ENCODE peak calls at places on chromosomes 16 and 17, in ten cellular contexts. H is pancreas; X is cardiac muscle cell; J is transverse colon; U is ovary; Q is left lung; W is PC-3; P is H9; O is stomach; D is CD4-positive, alpha-beta T cell. C is an unnamed sample.

GRCh38 chr17:79979841-79980215 is 55.8 kb downstream of the TBC1D16 start:
- DNase-seq in H (no peak), D (no peak), O (no peak), P (peak; percentile 25), X (no peak), Q (peak; percentile 52), U (no peak), W (no peak), J (no peak), C (peak; percentile 42)

GRCh38 chr17:76714822-76715461 is 4.2 kb upstream of the MXRA7 start:
- DNase-seq in D (peak; percentile 74), O (peak; percentile 72), J (peak; percentile 68), X (peak; percentile 64), Q (no peak), P (peak; percentile 61), W (peak; percentile 87), U (peak; percentile 89), H (peak; percentile 62), C (peak; percentile 93)

GRCh38 chr16:84585886-84586285 is 32.0 kb downstream of the COTL1 start:
- DNase-seq in D (no peak), W (no peak), J (no peak), O (no peak), P (peak; percentile 84), H (no peak), Q (no peak), U (no peak), X (peak; percentile 50), C (peak; percentile 89)

GRCh38 chr16:29665294-29666077 is 2.4 kb downstream of the SPN start:
- DNase-seq in J (no peak), P (no peak), O (no peak), H (no peak), D (peak; percentile 31), Q (no peak), X (no peak), W (no peak), U (no peak), C (peak; percentile 53)

GRCh38 chr17:33292981-33293867 is at the start of gene ASIC2:
- DNase-seq in O (no peak), W (peak; percentile 28), X (peak; percentile 66), D (no peak), J (peak; percentile 18), P (peak; percentile 78), H (no peak), Q (peak; percentile 71), U (no peak), C (peak; percentile 91)

GRCh38 chr16:71564377-71564967 is 12.4 kb downstream of the TAT start:
- DNase-seq in J (no peak), O (no peak), P (no peak), W (peak; percentile 2), X (peak; percentile 3), Q (no peak), H (no peak), U (peak; percentile 96), D (no peak), C (no peak)

GRCh38 chr16:53085539-53086450 is 31.0 kb downstream of the CHD9 start:
- DNase-seq in U (no peak), D (no peak), W (no peak), P (no peak), J (no peak), X (no peak), H (no peak), O (no peak), Q (no peak), C (peak; percentile 41)

GRCh38 chr17:57350266-57350665 is 93.9 kb downstream of the MSI2 start:
- DNase-seq in J (no peak), D (no peak), W (no peak), Q (no peak), P (no peak), O (no peak), X (no peak), U (no peak), H (no peak), C (peak; percentile 43)

DNA sequence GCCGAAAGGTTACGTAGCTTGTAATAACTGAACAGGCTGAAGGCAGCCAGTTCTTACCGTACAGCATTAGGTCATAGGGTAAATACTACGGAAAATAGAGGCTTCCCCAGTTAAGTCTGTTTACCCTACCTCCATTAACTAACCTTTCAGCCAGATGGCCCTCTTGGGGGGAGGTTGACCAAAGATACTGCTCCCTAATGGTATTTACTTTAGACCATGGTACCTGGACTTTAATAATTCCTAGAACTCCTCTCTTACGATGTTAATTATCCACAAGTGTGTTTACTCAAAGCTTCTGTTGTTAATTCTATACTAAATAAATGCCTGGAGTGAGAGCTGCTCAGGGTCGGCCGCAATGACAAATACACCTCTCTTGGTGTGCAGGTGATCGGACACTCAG is 9.8 kb upstream of the ADAT1 start:
- DNase-seq in Q (no peak), J (no peak), P (no peak), U (no peak), X (no peak), W (no peak), O (no peak), H (no peak), D (no peak), C (no peak)
- TF ChIP-seq CTCF in Q (no peak), J (no peak), P (no peak), U (no peak), X (no peak), W (no peak), O (no peak), H (no peak), D (no peak), C (no peak)

GRCh38 chr17:9890124-9890523 is 14.9 kb downstream of the RCVRN start:
- DNase-seq in J (no peak), H (no peak), D (no peak), Q (no peak), W (peak; percentile 51), O (no peak), P (peak; percentile 95), X (peak; percentile 74), U (no peak), C (peak; percentile 96)

GRCh38 chr17:9883451-9883850 is 21.6 kb downstream of the RCVRN start:
- DNase-seq in X (no peak), O (no peak), D (no peak), Q (no peak), J (no peak), P (no peak), W (no peak), H (no peak), U (no peak), C (no peak)

GRCh38 chr17:9880582-9880999 is 24.5 kb downstream of the RCVRN start:
- DNase-seq in D (no peak), P (no peak), Q (no peak), J (no peak), W (peak; percentile 83), U (no peak), H (no peak), O (no peak), X (no peak), C (no peak)

GRCh38 chr17:9887521-9887920 is 17.6 kb downstream of the RCVRN start:
- DNase-seq in O (no peak), Q (no peak), W (peak; percentile 36), X (no peak), U (no peak), D (no peak), H (no peak), P (no peak), J (no peak), C (no peak)

DNA sequence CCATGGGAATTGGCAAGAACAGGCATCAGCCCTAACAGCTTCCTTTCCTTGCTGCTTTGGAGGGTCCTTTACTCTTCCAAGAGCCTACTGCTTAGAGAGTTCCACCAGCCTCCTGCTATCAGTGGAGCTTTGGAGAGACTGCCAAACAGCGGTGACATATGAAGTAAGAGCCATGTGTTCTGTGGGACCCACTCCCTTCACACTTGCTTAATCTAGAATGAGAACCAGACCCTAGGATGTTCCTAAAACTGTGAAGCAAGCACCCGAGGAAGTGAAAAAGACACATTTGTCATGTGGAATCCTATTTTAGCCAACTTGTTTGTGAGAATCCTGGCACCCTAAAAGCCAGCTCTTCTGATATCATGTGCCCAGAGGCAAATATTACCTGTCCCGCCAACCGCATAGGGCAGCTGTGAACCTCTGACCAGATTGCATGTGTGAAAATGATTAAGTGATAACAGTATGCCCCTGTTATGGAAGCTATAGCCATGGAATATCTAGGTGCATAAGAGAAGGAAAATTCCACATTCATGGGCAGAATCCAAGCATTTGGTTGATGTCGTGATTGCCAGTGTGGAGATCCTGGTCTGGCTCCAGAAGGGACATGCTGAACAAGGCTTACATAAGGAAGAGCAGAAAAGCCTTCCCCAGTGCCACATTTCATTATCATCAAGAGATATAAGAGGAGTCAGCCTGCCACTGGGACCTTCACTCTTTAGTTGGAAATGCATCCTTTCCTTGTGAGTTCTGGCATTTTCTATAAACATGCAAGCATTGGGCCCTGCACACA is 18.7 kb downstream of the RCVRN start:
- DNase-seq in O (no peak), X (no peak), W (no peak), J (no peak), H (no peak), P (no peak), D (no peak), U (no peak), Q (no peak), C (no peak)
- H3K9me3 ChIP-seq in O (no peaks in the 10 kb centered on the region), X (no peaks in the 10 kb centered on the region), W (no peaks in the 10 kb centered on the region), J (peaks cover 15% of the 10 kb centered on the region), H (no peaks in the 10 kb centered on the region), P (no peaks in the 10 kb centered on the region), D (peaks cover 10% of the 10 kb centered on the region), U (no peaks in the 10 kb centered on the region), Q (peaks cover 29% of the 10 kb centered on the region), C (peaks cover 31% of the 10 kb centered on the region)

GRCh38 chr16:57903656-57904055 is 67.3 kb downstream of the CNGB1 start:
- DNase-seq in H (no peak), W (no peak), Q (no peak), D (no peak), P (no peak), J (peak; percentile 30), O (no peak), U (no peak), X (no peak), C (no peak)

GRCh38 chr16:57908409-57908987 is 62.4 kb downstream of the CNGB1 start:
- DNase-seq in P (peak; percentile 59), D (no peak), H (no peak), U (no peak), O (no peak), X (no peak), Q (no peak), W (no peak), J (no peak), C (no peak)

GRCh38 chr16:57910726-57911125 is 60.2 kb downstream of the CNGB1 start:
- DNase-seq in J (no peak), Q (no peak), D (no peak), O (no peak), H (no peak), W (no peak), U (no peak), X (no peak), P (no peak), C (no peak)

GRCh38 chr16:57904101-57904500 is 66.8 kb downstream of the CNGB1 start:
- DNase-seq in J (no peak), H (no peak), U (no peak), X (no peak), Q (no peak), W (no peak), O (no peak), P (no peak), D (no peak), C (no peak)

DNA sequence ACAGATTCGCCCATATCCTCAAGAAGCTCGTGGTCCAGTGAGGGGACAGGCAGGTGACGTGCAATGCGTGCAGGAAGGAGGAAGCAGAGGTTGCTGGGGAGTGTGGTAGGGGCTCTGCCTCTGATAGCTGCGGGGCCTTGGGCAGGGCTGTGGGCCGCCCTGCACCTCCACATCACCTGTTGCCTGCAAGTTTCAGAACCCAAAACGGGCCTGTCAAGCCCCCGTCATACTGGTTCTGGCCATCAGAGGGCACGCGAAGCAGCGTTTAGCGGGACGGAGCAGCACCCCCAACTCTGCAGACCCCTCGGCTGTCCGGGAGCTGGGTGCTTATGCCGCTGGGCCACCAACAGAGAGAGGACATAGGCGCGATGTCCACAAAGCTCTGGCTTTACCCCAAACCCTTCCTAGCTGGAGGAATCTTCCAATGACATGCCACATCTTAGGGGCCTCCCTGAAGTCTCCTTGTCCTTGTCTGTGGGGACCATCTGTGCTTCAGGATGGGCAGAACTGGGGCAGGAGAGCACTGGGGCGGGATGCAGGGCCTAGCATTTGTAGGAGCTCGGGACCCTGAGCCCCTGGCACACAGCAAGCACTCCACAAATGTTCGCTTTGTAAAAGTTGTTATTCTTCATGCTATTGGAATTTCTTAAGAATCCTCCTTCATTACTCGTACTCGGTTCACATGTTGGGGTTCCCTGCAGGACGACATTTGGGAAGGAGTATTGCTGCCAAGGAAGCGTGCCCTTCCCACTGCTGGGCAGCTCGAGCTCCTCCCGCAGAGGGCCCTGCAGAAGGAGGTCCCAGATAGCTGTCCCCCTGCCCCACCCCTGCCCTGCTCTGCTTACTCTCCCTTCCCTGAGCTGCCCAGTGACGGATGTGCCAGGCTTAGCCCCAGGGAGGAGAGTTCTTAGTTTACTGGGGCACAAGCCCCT is 64.3 kb downstream of the CNGB1 start:
- DNase-seq in U (no peak), D (peak; percentile 18), Q (no peak), O (no peak), W (no peak), J (no peak), P (peak; percentile 66), X (peak; percentile 36), H (no peak), C (peak; percentile 87)
- TF ChIP-seq CTCF in U (no peak), D (peak; percentile 40), Q (peak; percentile 33), O (peak; percentile 17), W (no peak), J (no peak), P (peak; percentile 70), X (peak; percentile 64), H (no peak), C (peak; percentile 70)

GRCh38 chr17:22266231-22266630 is 573.9 kb downstream of the KCNJ18 start:
- DNase-seq in W (no peak), H (no peak), Q (no peak), D (no peak), U (no peak), X (no peak), P (no peak), J (no peak), O (peak; percentile 17), C (no peak)
- H3K9me3 ChIP-seq in W (peaks cover 6% of the 10 kb centered on the region), H (no peaks in the 10 kb centered on the region), Q (peaks cover 79% of the 10 kb centered on the region), D (no peaks in the 10 kb centered on the region), U (no peaks in the 10 kb centered on the region), X (no peaks in the 10 kb centered on the region), P (peaks cover 56% of the 10 kb centered on the region), J (no peaks in the 10 kb centered on the region), O (no peaks in the 10 kb centered on the region), C (peaks cover 39% of the 10 kb centered on the region)

C was measured in endodermal cell.